ENCODE peak calls at places on chromosome 1, in eight cellular contexts. One of them, this sample, is unnamed.

GRCh38 chr1:42737257-42737656 is 2.8 kb downstream of the CLDN19 start:
- DNase-seq in COLO829: no peak
- DNase-seq in T-helper 2 cell: no peak
- DNase-seq in AML-193: peak
- DNase-seq in stimulated activated CD8-positive, alpha-beta memory T cell treated with anti-CD3 and anti-CD28 coated beads, Interleukin-7, amount 100 ng/mL, for 4 hours: no peak
- DNase-seq in putamen: no peak
- DNase-seq in COR-L47: no peak
- DNase-seq in posterior vena cava: no peak
- DNase-seq in this sample: peak

GRCh38 chr1:200103961-200104583 is 76.6 kb downstream of the NR5A2 start:
- DNase-seq in COLO829: no peak
- DNase-seq in stimulated activated CD8-positive, alpha-beta memory T cell treated with anti-CD3 and anti-CD28 coated beads, Interleukin-7, amount 100 ng/mL, for 4 hours: no peak
- DNase-seq in COR-L47: no peak
- DNase-seq in T-helper 2 cell: no peak
- DNase-seq in posterior vena cava: no peak
- DNase-seq in AML-193: no peak
- DNase-seq in putamen: no peak
- DNase-seq in this sample: no peak

GRCh38 chr1:22038036-22038435 is 14.5 kb upstream of the CDC42 start:
- DNase-seq in COR-L47: no peak
- DNase-seq in T-helper 2 cell: no peak
- DNase-seq in stimulated activated CD8-positive, alpha-beta memory T cell treated with anti-CD3 and anti-CD28 coated beads, Interleukin-7, amount 100 ng/mL, for 4 hours: no peak
- DNase-seq in COLO829: no peak
- DNase-seq in putamen: peak
- DNase-seq in AML-193: no peak
- DNase-seq in posterior vena cava: no peak
- DNase-seq in this sample: no peak

GRCh38 chr1:3900150-3900968 is at the start of gene C1orf174:
- DNase-seq in posterior vena cava: peak
- DNase-seq in putamen: peak
- DNase-seq in COLO829: peak
- DNase-seq in AML-193: peak
- DNase-seq in stimulated activated CD8-positive, alpha-beta memory T cell treated with anti-CD3 and anti-CD28 coated beads, Interleukin-7, amount 100 ng/mL, for 4 hours: peak
- DNase-seq in COR-L47: peak
- DNase-seq in T-helper 2 cell: peak
- DNase-seq in this sample: peak

GRCh38 chr1:231694081-231694443 is 67.5 kb downstream of the DISC1 start:
- DNase-seq in AML-193: no peak
- DNase-seq in COR-L47: peak
- DNase-seq in T-helper 2 cell: no peak
- DNase-seq in stimulated activated CD8-positive, alpha-beta memory T cell treated with anti-CD3 and anti-CD28 coated beads, Interleukin-7, amount 100 ng/mL, for 4 hours: no peak
- DNase-seq in putamen: peak
- DNase-seq in COLO829: no peak
- DNase-seq in posterior vena cava: no peak
- DNase-seq in this sample: no peak

GRCh38 chr1:226943927-226944326 is 3.8 kb downstream of the COQ8A start:
- DNase-seq in AML-193: no peak
- DNase-seq in posterior vena cava: no peak
- DNase-seq in stimulated activated CD8-positive, alpha-beta memory T cell treated with anti-CD3 and anti-CD28 coated beads, Interleukin-7, amount 100 ng/mL, for 4 hours: no peak
- DNase-seq in putamen: no peak
- DNase-seq in COR-L47: no peak
- DNase-seq in COLO829: no peak
- DNase-seq in T-helper 2 cell: no peak
- DNase-seq in this sample: no peak

GRCh38 chr1:219174672-219175564 is 1.2 kb downstream of the LYPLAL1 start:
- DNase-seq in stimulated activated CD8-positive, alpha-beta memory T cell treated with anti-CD3 and anti-CD28 coated beads, Interleukin-7, amount 100 ng/mL, for 4 hours: no peak
- DNase-seq in posterior vena cava: peak
- DNase-seq in putamen: peak
- DNase-seq in AML-193: no peak
- DNase-seq in COLO829: peak
- DNase-seq in T-helper 2 cell: no peak
- DNase-seq in COR-L47: no peak
- DNase-seq in this sample: no peak

GRCh38 chr1:190597361-190597760 is 119.7 kb upstream of the BRINP3 start:
- DNase-seq in stimulated activated CD8-positive, alpha-beta memory T cell treated with anti-CD3 and anti-CD28 coated beads, Interleukin-7, amount 100 ng/mL, for 4 hours: no peak
- DNase-seq in putamen: no peak
- DNase-seq in T-helper 2 cell: no peak
- DNase-seq in COR-L47: no peak
- DNase-seq in posterior vena cava: no peak
- DNase-seq in AML-193: no peak
- DNase-seq in COLO829: no peak
- DNase-seq in this sample: no peak